ENCODE peak calls at places on chromosomes 4 and X, in nine cellular contexts. B is choroid plexus epithelial cell, R is occipital lobe, Y is neural crest cell, Z is midbrain, U is SHP77, D is left lobe of liver, O is AG10803, P is GM20000. E is an unnamed sample.

GRCh38 chr4:120720354-120720753 is 202.2 kb downstream of the PRDM5 start:
- DNase-seq in O (no peak), U (no peak), D (no peak), P (no peak), B (no peak), Y (no peak), Z (no peak), R (no peak), E (no peak)

GRCh38 chr4:94970650-94971049 is 212.9 kb downstream of the BMPR1B start:
- DNase-seq in Z (no peak), O (no peak), P (no peak), B (no peak), D (no peak), U (no peak), Y (no peak), R (no peak), E (no peak)

GRCh38 chr4:155660436-155660835 is 6.2 kb upstream of the GUCY1A1 start:
- DNase-seq in D (no peak), Z (no peak), Y (no peak), B (no peak), R (no peak), U (no peak), O (no peak), P (no peak), E (no peak)

GRCh38 chr4:185566972-185567749 is 31.9 kb upstream of the PDLIM3 start:
- DNase-seq in O (peak; percentile 81), R (peak; percentile 18), Z (peak; percentile 56), U (no peak), P (no peak), Y (no peak), B (peak; percentile 89), D (no peak), E (no peak)

GRCh38 chrX:115713465-115713864 is 152.5 kb downstream of the PLS3 start:
- DNase-seq in Z (no peak), R (no peak), Y (no peak), P (no peak), B (no peak), D (no peak), U (no peak), O (no peak), E (no peak)

GRCh38 chr4:170853422-170854021 is 763.8 kb upstream of the AADAT start:
- DNase-seq in O (peak; percentile 11), R (no peak), B (peak; percentile 78), U (no peak), Y (peak; percentile 45), D (peak; percentile 48), P (peak; percentile 30), Z (peak; percentile 4), E (no peak)

GRCh38 chr4:54091637-54092404 is 8.1 kb upstream of the GSX2 start:
- DNase-seq in B (peak; percentile 71), Y (no peak), D (peak; percentile 93), U (peak; percentile 75), P (peak; percentile 78), R (peak; percentile 63), O (peak; percentile 70), Z (peak; percentile 53), E (no peak)

GRCh38 chr4:108030332-108030731 is 40.6 kb downstream of the HADH start:
- DNase-seq in Z (peak; percentile 13), R (no peak), B (peak; percentile 89), O (peak; percentile 79), Y (peak; percentile 35), D (no peak), P (peak; percentile 66), U (peak; percentile 47), E (no peak)

GRCh38 chrX:118347131-118347530 is 1.2 kb downstream of the WDR44 start:
- DNase-seq in Z (no peak), D (no peak), P (no peak), R (no peak), O (peak; percentile 45), Y (no peak), B (peak; percentile 67), U (no peak), E (no peak)

GRCh38 chr4:184168406-184169019 is 49.2 kb downstream of the ENPP6 start:
- DNase-seq in Z (peak; percentile 84), Y (peak; percentile 87), O (peak; percentile 60), U (no peak), B (peak; percentile 74), R (peak; percentile 50), P (peak; percentile 88), D (peak; percentile 80), E (no peak)

GRCh38 chr4:76224193-76224592 is 10.6 kb upstream of the SCARB2 start:
- DNase-seq in Z (no peak), U (no peak), R (no peak), B (no peak), D (no peak), Y (no peak), P (no peak), O (no peak), E (no peak)

GRCh38 chrX:129808163-129808828 is 28.5 kb downstream of the SASH3 start:
- DNase-seq in Z (no peak), Y (no peak), D (no peak), P (no peak), U (no peak), R (no peak), O (peak; percentile 52), B (peak; percentile 63), E (no peak)

GRCh38 chr4:186132577-186133277 is 28.2 kb downstream of the FAM149A start:
- DNase-seq in Y (peak; percentile 28), B (peak; percentile 73), R (no peak), Z (no peak), O (peak; percentile 3), D (no peak), U (no peak), P (no peak), E (no peak)

GRCh38 chrX:11665144-11666040 is at the start of gene ARHGAP6:
- DNase-seq in R (no peak), Y (peak; percentile 34), U (no peak), B (peak; percentile 53), O (peak; percentile 41), P (peak; percentile 37), Z (no peak), D (no peak), E (no peak)

GRCh38 chr4:4852591-4853362 is 6.7 kb upstream of the MSX1 start:
- DNase-seq in Y (peak; percentile 57), O (peak; percentile 80), R (no peak), Z (no peak), B (peak; percentile 70), D (no peak), U (no peak), P (peak; percentile 46), E (no peak)

GRCh38 chr4:189090174-189090814 is 850.4 kb upstream of the FRG1 start:
- DNase-seq in R (no peak), P (no peak), O (peak; percentile 4), U (no peak), Y (no peak), B (peak; percentile 1), D (no peak), Z (no peak), E (peak; percentile 2)

GRCh38 chrX:46579250-46579649 is 5.7 kb downstream of the CHST7 start:
- DNase-seq in O (no peak), P (no peak), Z (no peak), B (no peak), D (no peak), U (no peak), R (no peak), Y (no peak), E (no peak)

GRCh38 chrX:96447161-96447560 is 237.5 kb upstream of the DIAPH2 start:
- DNase-seq in B (no peak), D (no peak), P (no peak), Z (no peak), U (no peak), Y (no peak), R (no peak), O (no peak), E (no peak)

E was measured in NCI-H2107.